ENCODE peak calls at places on chromosomes 5 and 9, in eight cellular contexts. H, E, B, I, X, Q, S and G are unnamed samples.

GRCh38 chr9:35538361-35539234 is 48.7 kb downstream of the RUSC2 start:
- DNase-seq in E (no peak), B (peak; percentile 35), X (no peak), Q (no peak), I (no peak), S (no peak), H (peak; percentile 93), G (peak; percentile 82)

GRCh38 chr5:89445106-89445745 is 562.2 kb upstream of the MEF2C start:
- DNase-seq in I (no peak), S (no peak), Q (no peak), X (peak; percentile 27), B (no peak), E (no peak), H (no peak), G (no peak)

GRCh38 chr5:52945040-52945439 is 44.1 kb upstream of the ITGA2 start:
- DNase-seq in H (no peak), S (no peak), X (no peak), E (no peak), B (no peak), I (no peak), Q (no peak), G (no peak)

GRCh38 chr9:116998305-116998704 is 311.2 kb downstream of the TRIM32 start:
- DNase-seq in H (no peak), Q (no peak), I (no peak), E (no peak), X (no peak), S (no peak), B (no peak), G (no peak)

GRCh38 chr9:112348257-112348992 is 15.0 kb upstream of the PTBP3 start:
- DNase-seq in X (no peak), S (no peak), H (peak; percentile 88), I (peak; percentile 46), B (peak; percentile 83), E (no peak), Q (no peak), G (peak; percentile 88)

GRCh38 chr5:172085738-172086137 is 79.3 kb upstream of the FBXW11 start:
- DNase-seq in I (no peak), S (no peak), H (peak; percentile 28), X (no peak), E (no peak), Q (no peak), B (no peak), G (no peak)

GRCh38 chr9:131809941-131810344 is 70.1 kb upstream of the RAPGEF1 start:
- DNase-seq in X (no peak), Q (no peak), I (no peak), H (no peak), B (no peak), S (no peak), E (no peak), G (no peak)

GRCh38 chr5:140113180-140113698 is 670 bp upstream of the PURA start:
- DNase-seq in E (no peak), I (no peak), Q (no peak), B (no peak), X (peak; percentile 36), S (no peak), H (peak; percentile 72), G (no peak)

GRCh38 chr9:93133641-93134017 is 422 bp downstream of the NINJ1 start:
- DNase-seq in X (peak; percentile 74), B (peak; percentile 83), E (no peak), Q (no peak), H (peak; percentile 95), S (peak; percentile 90), I (peak; percentile 39), G (peak; percentile 92)

GRCh38 chr5:50958852-50959457 is 292.5 kb downstream of the PARP8 start:
- DNase-seq in X (peak; percentile 35), S (no peak), B (no peak), Q (no peak), E (peak; percentile 33), H (no peak), I (peak; percentile 7), G (no peak)

GRCh38 chr5:1783214-1783551 is 16.5 kb downstream of the MRPL36 start:
- DNase-seq in Q (no peak), X (peak; percentile 52), S (no peak), I (no peak), B (no peak), E (no peak), H (peak; percentile 40), G (peak; percentile 58)

GRCh38 chr5:57316798-57317327 is 143.0 kb downstream of the GPBP1 start:
- DNase-seq in X (no peak), H (no peak), I (no peak), S (no peak), Q (no peak), E (no peak), B (no peak), G (no peak)

GRCh38 chr5:39867923-39868322 is 443.1 kb upstream of the DAB2 start:
- DNase-seq in S (no peak), H (no peak), E (no peak), B (no peak), I (no peak), Q (no peak), X (no peak), G (no peak)

GRCh38 chr9:134642385-134643181 is 980 bp downstream of the COL5A1 start:
- DNase-seq in B (peak; percentile 35), Q (no peak), E (no peak), X (no peak), H (peak; percentile 94), S (no peak), I (peak; percentile 23), G (no peak)

GRCh38 chr5:74468421-74468820 is 172.1 kb downstream of the ENC1 start:
- DNase-seq in E (no peak), X (no peak), S (no peak), I (no peak), Q (no peak), H (no peak), B (no peak), G (no peak)

GRCh38 chr5:128870923-128871322 is 94.4 kb upstream of the SLC27A6 start:
- DNase-seq in B (no peak), Q (no peak), E (no peak), S (no peak), X (no peak), H (no peak), I (no peak), G (no peak)

DNA sequence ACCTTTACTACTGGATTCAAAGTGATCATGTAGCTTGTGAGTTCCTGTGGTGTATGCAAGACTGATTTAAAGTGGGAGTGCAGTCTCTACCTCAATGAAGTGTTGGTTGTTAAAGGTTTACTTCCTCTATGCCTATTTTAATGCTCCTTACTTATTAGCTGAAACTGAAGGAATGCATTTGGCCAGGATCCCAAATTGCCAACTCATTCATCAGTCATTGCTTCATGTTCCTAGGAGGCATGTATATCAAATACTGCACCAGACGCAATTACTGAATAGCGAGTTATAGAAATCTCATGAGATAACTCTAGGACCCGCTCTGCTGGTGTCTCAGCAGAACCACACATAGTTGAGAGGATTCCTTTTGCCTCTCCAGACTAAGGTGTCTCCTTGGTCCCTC is 143.0 kb upstream of the RPS23 start:
- DNase-seq in B (no peak), I (no peak), H (no peak), S (no peak), Q (peak; percentile 32), E (peak; percentile 69), X (peak; percentile 33), G (no peak)
- H3K27ac ChIP-seq in B (no peak overlapping the region), I (no peak overlapping the region), H (no peak overlapping the region), S (no peak overlapping the region), Q (no peak overlapping the region), E (no peak overlapping the region), X (peak overlapping the region; percentile 1), G (no peak overlapping the region)

GRCh38 chr5:151770383-151771258 is 1.1 kb upstream of the G3BP1 start:
- DNase-seq in Q (no peak), B (peak; percentile 59), S (no peak), E (no peak), I (peak; percentile 36), H (peak; percentile 93), X (peak; percentile 67), G (peak; percentile 95)
- TF ChIP-seq POLR2AphosphoS5 in Q (no peak), B (no peak), S (peak; percentile 64), E (no peak), I (no peak), H (peak; percentile 42), X (no peak), G (no peak)

DNA sequence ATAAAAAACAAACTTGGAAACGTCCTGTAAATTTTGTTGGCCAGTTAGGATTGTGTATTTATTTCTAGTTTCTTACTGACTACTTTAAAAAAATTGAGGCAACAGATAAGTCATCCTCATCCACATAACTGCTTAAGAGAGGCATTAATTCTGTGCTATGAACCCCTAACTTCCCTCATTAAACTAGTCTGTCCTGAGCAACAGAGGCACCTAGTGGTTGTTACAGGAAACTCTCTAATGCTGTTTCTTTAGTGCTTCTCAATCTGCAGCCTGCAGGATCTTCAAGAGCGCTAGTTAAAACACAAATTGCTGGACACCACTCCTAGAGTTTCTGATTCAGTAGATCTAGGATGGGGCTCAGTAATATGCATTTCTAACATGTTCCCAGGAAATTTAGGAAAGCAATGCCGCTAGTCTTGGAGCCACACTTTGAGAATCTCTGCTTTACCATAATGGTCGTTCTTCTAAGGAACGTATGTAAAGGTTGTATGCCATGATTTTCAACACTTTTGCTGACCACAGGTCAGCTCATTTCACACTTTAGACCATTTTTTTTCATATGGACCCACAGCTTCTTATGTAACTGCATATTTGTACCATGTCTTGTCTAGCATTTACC is 410.1 kb upstream of the SMARCA2 start:
- DNase-seq in E (no peak), B (no peak), H (no peak), S (no peak), I (no peak), X (no peak), Q (peak; percentile 8), G (no peak)
- TF ChIP-seq CTCF in E (no peak), B (no peak), H (no peak), S (peak; percentile 15), I (peak; percentile 24), X (no peak), Q (peak; percentile 23), G (no peak)

GRCh38 chr5:107670028-107670926 is 460 bp downstream of the EFNA5 start:
- DNase-seq in Q (no peak), H (peak; percentile 71), S (no peak), I (peak; percentile 7), E (no peak), B (peak; percentile 50), X (no peak), G (peak; percentile 71)

GRCh38 chr5:107668154-107668932 is 2.4 kb downstream of the EFNA5 start:
- DNase-seq in B (no peak), X (no peak), H (no peak), S (no peak), E (no peak), Q (no peak), I (no peak), G (no peak)

GRCh38 chr5:107670927-107671741 is at the start of gene EFNA5:
- DNase-seq in Q (no peak), B (peak; percentile 46), S (no peak), H (peak; percentile 77), X (no peak), I (peak; percentile 20), E (peak; percentile 26), G (peak; percentile 75)

GRCh38 chr5:107668933-107669542 is 1.7 kb downstream of the EFNA5 start:
- DNase-seq in I (peak; percentile 6), H (no peak), X (no peak), Q (no peak), B (peak; percentile 31), E (no peak), S (no peak), G (no peak)

DNA sequence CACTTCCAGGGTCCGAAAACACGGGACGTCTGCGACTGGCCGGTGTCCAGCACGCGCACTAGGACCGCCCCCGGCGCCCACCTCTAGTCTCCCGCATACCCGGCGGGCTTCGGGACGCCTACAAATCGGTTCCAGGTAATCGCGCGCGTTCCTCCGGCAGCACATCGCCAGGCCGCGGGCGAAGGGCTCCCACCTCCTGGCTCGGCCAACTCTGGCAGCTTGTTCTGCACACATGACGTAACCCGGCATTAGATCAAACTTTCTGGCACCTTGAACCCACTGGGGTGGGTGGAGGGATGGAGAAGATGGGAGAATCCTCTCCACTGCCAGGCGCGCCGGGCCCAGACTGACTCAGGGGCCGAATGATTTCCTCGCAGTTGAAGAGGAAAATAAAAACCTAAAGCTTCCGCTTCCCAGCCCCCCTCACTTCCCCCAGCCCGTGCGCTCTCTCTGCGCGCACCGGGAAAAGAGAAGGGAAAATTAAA is 1.2 kb downstream of the EFNA5 start:
- DNase-seq in X (no peak), Q (no peak), E (no peak), I (peak; percentile 20), H (peak; percentile 72), B (peak; percentile 39), S (no peak), G (peak; percentile 65)
- H3K27ac ChIP-seq in X (no peak overlapping the region), Q (peak overlapping the region; percentile 92), E (no peak overlapping the region), I (peak overlapping the region; percentile 66), H (peak overlapping the region; percentile 19), B (peak overlapping the region; percentile 55), S (no peak overlapping the region), G (peak overlapping the region; percentile 48)